ENCODE peak calls at places on chromosomes 1 and 21, in six cellular contexts. One of them, this sample, is unnamed.

GRCh38 chr1:198520524-198521254 is 19.8 kb downstream of the ATP6V1G3 start:
- DNase-seq in mesothelial cell of epicardium: no peak
- DNase-seq in RPMI7951: no peak
- DNase-seq in GM04504: no peak
- DNase-seq in AG04450: no peak
- DNase-seq in RKO: no peak
- DNase-seq in this sample: no peak

GRCh38 chr1:206939841-206940587 is 6.3 kb downstream of the PIGR start:
- DNase-seq in mesothelial cell of epicardium: no peak
- DNase-seq in RPMI7951: no peak
- DNase-seq in GM04504: no peak
- DNase-seq in AG04450: no peak
- DNase-seq in RKO: no peak
- DNase-seq in this sample: no peak

GRCh38 chr1:226784081-226785049 is 45.3 kb upstream of the ITPKB start:
- DNase-seq in mesothelial cell of epicardium: no peak
- DNase-seq in RPMI7951: peak
- DNase-seq in GM04504: no peak
- DNase-seq in AG04450: no peak
- DNase-seq in RKO: no peak
- DNase-seq in this sample: no peak

GRCh38 chr1:44464361-44464760 is 59.3 kb downstream of the RNF220 start:
- DNase-seq in mesothelial cell of epicardium: no peak
- DNase-seq in RPMI7951: no peak
- DNase-seq in GM04504: peak
- DNase-seq in AG04450: no peak
- DNase-seq in RKO: no peak
- DNase-seq in this sample: no peak

GRCh38 chr1:15384301-15384901 is 25.3 kb upstream of the EFHD2 start:
- DNase-seq in mesothelial cell of epicardium: no peak
- DNase-seq in RPMI7951: peak
- DNase-seq in GM04504: peak
- DNase-seq in AG04450: no peak
- DNase-seq in RKO: no peak
- DNase-seq in this sample: no peak

GRCh38 chr1:212467843-212468482 is 35.2 kb downstream of the NENF start:
- DNase-seq in mesothelial cell of epicardium: no peak
- DNase-seq in RPMI7951: peak
- DNase-seq in GM04504: no peak
- DNase-seq in AG04450: no peak
- DNase-seq in RKO: no peak
- DNase-seq in this sample: no peak

GRCh38 chr21:45324430-45325205 is 36.9 kb upstream of the POFUT2 start:
- DNase-seq in mesothelial cell of epicardium: no peak
- DNase-seq in RPMI7951: peak
- DNase-seq in GM04504: no peak
- DNase-seq in AG04450: no peak
- DNase-seq in RKO: no peak
- DNase-seq in this sample: no peak

GRCh38 chr21:44840771-44841170 is 22.9 kb upstream of the SUMO3 start:
- DNase-seq in mesothelial cell of epicardium: no peak
- DNase-seq in RPMI7951: no peak
- DNase-seq in GM04504: no peak
- DNase-seq in AG04450: no peak
- DNase-seq in RKO: no peak
- DNase-seq in this sample: no peak

GRCh38 chr1:33418811-33419210 is 12.1 kb downstream of the PHC2 start:
- DNase-seq in mesothelial cell of epicardium: no peak
- DNase-seq in RPMI7951: no peak
- DNase-seq in GM04504: no peak
- DNase-seq in AG04450: no peak
- DNase-seq in RKO: peak
- DNase-seq in this sample: no peak

GRCh38 chr1:178551307-178551706 is 38.4 kb downstream of the TEX35 start:
- DNase-seq in mesothelial cell of epicardium: no peak
- DNase-seq in RPMI7951: no peak
- DNase-seq in GM04504: no peak
- DNase-seq in AG04450: no peak
- DNase-seq in RKO: no peak
- DNase-seq in this sample: no peak

GRCh38 chr1:188269956-188270355 is 1441.2 kb downstream of the PLA2G4A start:
- DNase-seq in mesothelial cell of epicardium: no peak
- DNase-seq in RPMI7951: no peak
- DNase-seq in GM04504: no peak
- DNase-seq in AG04450: no peak
- DNase-seq in RKO: no peak
- DNase-seq in this sample: no peak

GRCh38 chr1:27336756-27337155 is 5.1 kb upstream of the SYTL1 start:
- DNase-seq in mesothelial cell of epicardium: no peak
- DNase-seq in RPMI7951: no peak
- DNase-seq in GM04504: no peak
- DNase-seq in AG04450: no peak
- DNase-seq in RKO: no peak
- DNase-seq in this sample: no peak

GRCh38 chr1:36199934-36200741 is 24.1 kb upstream of the THRAP3 start:
- DNase-seq in mesothelial cell of epicardium: no peak
- DNase-seq in RPMI7951: peak
- DNase-seq in GM04504: no peak
- DNase-seq in AG04450: no peak
- DNase-seq in RKO: no peak
- DNase-seq in this sample: no peak

GRCh38 chr1:245721488-245721887 is 566.7 kb downstream of the KIF26B start:
- DNase-seq in mesothelial cell of epicardium: no peak
- DNase-seq in RPMI7951: no peak
- DNase-seq in GM04504: no peak
- DNase-seq in AG04450: no peak
- DNase-seq in RKO: no peak
- DNase-seq in this sample: no peak

GRCh38 chr1:224651188-224651587 is 35.1 kb downstream of the CNIH3 start:
- DNase-seq in mesothelial cell of epicardium: no peak
- DNase-seq in RPMI7951: no peak
- DNase-seq in GM04504: no peak
- DNase-seq in AG04450: no peak
- DNase-seq in RKO: no peak
- DNase-seq in this sample: no peak

GRCh38 chr1:153536618-153537375 is 1.0 kb upstream of the S100A6 start:
- DNase-seq in mesothelial cell of epicardium: no peak
- DNase-seq in RPMI7951: no peak
- DNase-seq in GM04504: no peak
- DNase-seq in AG04450: no peak
- DNase-seq in RKO: no peak
- DNase-seq in this sample: no peak

GRCh38 chr1:220391426-220391825 is 119.2 kb upstream of the RAB3GAP2 start:
- DNase-seq in mesothelial cell of epicardium: no peak
- DNase-seq in RPMI7951: no peak
- DNase-seq in GM04504: no peak
- DNase-seq in AG04450: no peak
- DNase-seq in RKO: no peak
- DNase-seq in this sample: no peak

GRCh38 chr1:220928725-220929297 is 49.6 kb downstream of the HLX start:
- DNase-seq in mesothelial cell of epicardium: no peak
- DNase-seq in RPMI7951: no peak
- DNase-seq in GM04504: no peak
- DNase-seq in AG04450: no peak
- DNase-seq in RKO: no peak
- DNase-seq in this sample: no peak

GRCh38 chr1:107415241-107415640 is 274.4 kb downstream of the NTNG1 start:
- DNase-seq in mesothelial cell of epicardium: no peak
- DNase-seq in RPMI7951: no peak
- DNase-seq in GM04504: no peak
- DNase-seq in AG04450: no peak
- DNase-seq in RKO: no peak
- DNase-seq in this sample: no peak

GRCh38 chr1:108701176-108701849 is 9.2 kb downstream of the PRPF38B start:
- DNase-seq in mesothelial cell of epicardium: no peak
- DNase-seq in RPMI7951: no peak
- DNase-seq in GM04504: no peak
- DNase-seq in AG04450: no peak
- DNase-seq in RKO: no peak
- DNase-seq in this sample: no peak

GRCh38 chr1:58890091-58890490 is 106.2 kb upstream of the JUN start:
- DNase-seq in mesothelial cell of epicardium: no peak
- DNase-seq in RPMI7951: no peak
- DNase-seq in GM04504: no peak
- DNase-seq in AG04450: no peak
- DNase-seq in RKO: no peak
- DNase-seq in this sample: no peak

GRCh38 chr1:226648421-226648820 is 90.7 kb downstream of the ITPKB start:
- DNase-seq in mesothelial cell of epicardium: no peak
- DNase-seq in RPMI7951: no peak
- DNase-seq in GM04504: no peak
- DNase-seq in AG04450: no peak
- DNase-seq in RKO: no peak
- DNase-seq in this sample: no peak

GRCh38 chr1:8031176-8031785 is 5.2 kb upstream of the ERRFI1 start:
- DNase-seq in mesothelial cell of epicardium: no peak
- DNase-seq in RPMI7951: peak
- DNase-seq in GM04504: no peak
- DNase-seq in AG04450: no peak
- DNase-seq in RKO: peak
- DNase-seq in this sample: no peak

GRCh38 chr1:24425446-24425845 is 9.8 kb downstream of the NIPAL3 start:
- DNase-seq in mesothelial cell of epicardium: no peak
- DNase-seq in RPMI7951: no peak
- DNase-seq in GM04504: no peak
- DNase-seq in AG04450: no peak
- DNase-seq in RKO: no peak
- DNase-seq in this sample: no peak

GRCh38 chr1:84387480-84388163 is 10.7 kb upstream of the DNASE2B start:
- DNase-seq in mesothelial cell of epicardium: no peak
- DNase-seq in RPMI7951: peak
- DNase-seq in GM04504: no peak
- DNase-seq in AG04450: no peak
- DNase-seq in RKO: peak
- DNase-seq in this sample: no peak

This sample was measured in amniotic stem cell.